ENCODE peak calls at places on chromosomes 11 and 22, in ten cellular contexts. X is psoas muscle, O is ACHN, E is cardiac fibroblast, W is NAMALWA, T is T-cell, P is non-pigmented ciliary epithelial cell, C is midbrain, L is type B pancreatic cell, S is GM23248. J is an unnamed sample.

GRCh38 chr22:25942126-25942988 is 200.4 kb downstream of the MYO18B start:
- DNase-seq in X (no peak), O (no peak), E (no peak), W (no peak), T (no peak), P (no peak), C (no peak), L (no peak), S (no peak), J (no peak)

GRCh38 chr22:17779286-17780115 is 5.2 kb upstream of the BID start:
- DNase-seq in X (no peak), O (no peak), E (no peak), W (no peak), T (no peak), P (no peak), C (no peak), L (no peak), S (no peak), J (no peak)

GRCh38 chr11:46967962-46968361 is 31.4 kb downstream of the CSTPP1 start:
- DNase-seq in X (no peak), O (no peak), E (no peak), W (no peak), T (no peak), P (no peak), C (no peak), L (no peak), S (no peak), J (no peak)

GRCh38 chr22:46516638-46517037 is 20.8 kb downstream of the CELSR1 start:
- DNase-seq in X (no peak), O (no peak), E (no peak), W (no peak), T (no peak), P (no peak), C (no peak), L (no peak), S (no peak), J (no peak)

GRCh38 chr11:120024046-120024445 is 113.9 kb downstream of the TRIM29 start:
- DNase-seq in X (no peak), O (no peak), E (no peak), W (no peak), T (no peak), P (no peak), C (no peak), L (peak; percentile 34), S (no peak), J (no peak)

GRCh38 chr11:10456519-10456918 is 1.5 kb downstream of the AMPD3 start:
- DNase-seq in X (no peak), O (peak; percentile 3), E (no peak), W (peak; percentile 90), T (no peak), P (no peak), C (no peak), L (no peak), S (peak; percentile 23), J (no peak)

GRCh38 chr11:17810041-17810440 is 75.5 kb downstream of the KCNC1 start:
- DNase-seq in X (no peak), O (no peak), E (no peak), W (no peak), T (no peak), P (no peak), C (no peak), L (no peak), S (no peak), J (no peak)

GRCh38 chr11:47714554-47715081 is 551 bp downstream of the AGBL2 start:
- DNase-seq in X (peak; percentile 26), O (peak; percentile 18), E (peak; percentile 24), W (peak; percentile 19), T (no peak), P (no peak), C (no peak), L (no peak), S (peak; percentile 53), J (peak; percentile 5)

GRCh38 chr11:61621917-61622585 is 41.2 kb upstream of the SYT7 start:
- DNase-seq in X (no peak), O (no peak), E (no peak), W (no peak), T (no peak), P (no peak), C (no peak), L (no peak), S (no peak), J (no peak)

GRCh38 chr11:83159901-83160865 is 3.3 kb downstream of the PCF11 start:
- DNase-seq in X (no peak), O (no peak), E (peak; percentile 46), W (peak; percentile 35), T (no peak), P (no peak), C (no peak), L (no peak), S (peak; percentile 75), J (peak; percentile 41)

GRCh38 chr22:46262449-46263207 is 515 bp downstream of the PKDREJ start:
- DNase-seq in X (peak; percentile 77), O (no peak), E (peak; percentile 54), W (no peak), T (peak; percentile 37), P (no peak), C (no peak), L (no peak), S (peak; percentile 67), J (peak; percentile 30)

GRCh38 chr22:44091021-44091721 is 67.1 kb downstream of the PARVB start:
- DNase-seq in X (no peak), O (peak; percentile 38), E (peak; percentile 12), W (peak; percentile 63), T (peak; percentile 21), P (no peak), C (no peak), L (no peak), S (peak; percentile 43), J (no peak)

GRCh38 chr11:67615455-67616430 is 9.0 kb downstream of the NDUFV1 start:
- DNase-seq in X (peak; percentile 47), O (peak; percentile 43), E (peak; percentile 15), W (peak; percentile 72), T (peak; percentile 42), P (no peak), C (no peak), L (peak; percentile 70), S (peak; percentile 52), J (no peak)

GRCh38 chr11:134802116-134802515 is 390.1 kb upstream of the B3GAT1 start:
- DNase-seq in X (no peak), O (no peak), E (no peak), W (no peak), T (no peak), P (no peak), C (no peak), L (no peak), S (no peak), J (no peak)

GRCh38 chr22:26383968-26384576 is 45.0 kb upstream of the ASPHD2 start:
- DNase-seq in X (no peak), O (no peak), E (no peak), W (no peak), T (no peak), P (no peak), C (no peak), L (no peak), S (no peak), J (no peak)

GRCh38 chr11:114678125-114679036 is at the start of gene NXPE2:
- DNase-seq in X (no peak), O (no peak), E (no peak), W (no peak), T (no peak), P (peak; percentile 13), C (no peak), L (no peak), S (peak; percentile 73), J (peak; percentile 5)

GRCh38 chr22:36874309-36874696 is 13.5 kb downstream of the NCF4 start:
- DNase-seq in X (no peak), O (no peak), E (no peak), W (no peak), T (no peak), P (no peak), C (no peak), L (no peak), S (no peak), J (no peak)

GRCh38 chr22:27637604-27638003 is 164.0 kb downstream of the MN1 start:
- DNase-seq in X (no peak), O (no peak), E (peak; percentile 44), W (no peak), T (no peak), P (peak; percentile 6), C (no peak), L (no peak), S (peak; percentile 67), J (peak; percentile 72)

GRCh38 chr11:128568166-128568778 is 19.1 kb downstream of the ETS1 start:
- DNase-seq in X (peak; percentile 27), O (no peak), E (no peak), W (no peak), T (no peak), P (no peak), C (no peak), L (no peak), S (no peak), J (no peak)

GRCh38 chr11:8719260-8720190 is 36.9 kb downstream of the RPL27A start:
- DNase-seq in X (peak; percentile 70), O (peak; percentile 81), E (peak; percentile 86), W (no peak), T (no peak), P (peak; percentile 81), C (no peak), L (no peak), S (peak; percentile 95), J (peak; percentile 76)

GRCh38 chr11:870127-870413 is 27.4 kb downstream of the TSPAN4 start:
- DNase-seq in X (no peak), O (no peak), E (no peak), W (no peak), T (no peak), P (no peak), C (no peak), L (no peak), S (no peak), J (no peak)

GRCh38 chr11:75773595-75774353 is 5.2 kb downstream of the DGAT2 start:
- DNase-seq in X (no peak), O (no peak), E (no peak), W (peak; percentile 79), T (no peak), P (no peak), C (no peak), L (no peak), S (no peak), J (no peak)

GRCh38 chr11:132475046-132475445 is 1057.3 kb downstream of the OPCML start:
- DNase-seq in X (no peak), O (no peak), E (no peak), W (no peak), T (no peak), P (no peak), C (no peak), L (no peak), S (peak; percentile 24), J (no peak)

GRCh38 chr11:128579790-128580504 is 7.4 kb downstream of the ETS1 start:
- DNase-seq in X (no peak), O (no peak), E (no peak), W (no peak), T (no peak), P (no peak), C (no peak), L (no peak), S (peak; percentile 72), J (no peak)

GRCh38 chr22:44707752-44708151 is 5.7 kb downstream of the PRR5 start:
- DNase-seq in X (no peak), O (peak; percentile 45), E (no peak), W (no peak), T (no peak), P (no peak), C (no peak), L (no peak), S (peak; percentile 84), J (no peak)

GRCh38 chr11:132910016-132910760 is 622.1 kb downstream of the OPCML start:
- DNase-seq in X (no peak), O (no peak), E (no peak), W (no peak), T (no peak), P (no peak), C (no peak), L (no peak), S (no peak), J (no peak)

GRCh38 chr11:65695459-65696241 is 16.4 kb upstream of the KAT5 start:
- DNase-seq in X (no peak), O (no peak), E (peak; percentile 51), W (no peak), T (no peak), P (no peak), C (peak; percentile 79), L (no peak), S (no peak), J (no peak)

GRCh38 chr11:43708776-43709175 is 28.2 kb downstream of the HSD17B12 start:
- DNase-seq in X (no peak), O (peak; percentile 2), E (peak; percentile 32), W (peak; percentile 31), T (no peak), P (no peak), C (no peak), L (no peak), S (peak; percentile 6), J (no peak)